ENCODE peak calls at places on chromosomes 5 and 9, in nine cellular contexts. R is osteoblast; Q is stimulated activated CD8-positive, alpha-beta memory T cell treated with anti-CD3 and anti-CD28 coated beads, Interleukin-2, amount 100 ng/mL, for 48 hours; B is posterior vena cava; O is AG04450; H is lower leg skin; A is T-helper 2 cell; T is GM03348; D is stimulated activated CD4-positive, alpha-beta T cell treated with anti-CD3 and anti-CD28 coated beads, TNF-alpha, amount 100 ng/mL, for 4 hours. V is an unnamed sample.
A peak's percentile ranks its signal among the peaks of the same experiment; 100 is the strongest.

GRCh38 chr5:137190441-137190840 is 308.7 kb downstream of the SPOCK1 start:
- DNase-seq in Q (no peak), H (no peak), A (no peak), T (peak; percentile 47), O (no peak), R (no peak), D (no peak), B (no peak), V (no peak)

GRCh38 chr5:149561848-149562247 is 10.6 kb upstream of the CSNK1A1 start:
- DNase-seq in H (no peak), Q (no peak), B (no peak), D (no peak), O (peak; percentile 84), R (peak; percentile 90), A (no peak), T (peak; percentile 85), V (peak; percentile 81)

GRCh38 chr9:133257398-133258053 is 17.5 kb downstream of the ABO start:
- DNase-seq in R (peak; percentile 38), B (no peak), Q (no peak), A (no peak), H (peak; percentile 92), D (no peak), O (no peak), T (no peak), V (peak; percentile 43)

GRCh38 chr5:124102491-124102890 is 590.5 kb downstream of the CSNK1G3 start:
- DNase-seq in Q (no peak), H (no peak), B (no peak), R (peak; percentile 1), A (no peak), O (no peak), T (no peak), D (no peak), V (no peak)

GRCh38 chr5:103286622-103287021 is 28.1 kb downstream of the MACIR start:
- DNase-seq in A (no peak), T (no peak), H (no peak), D (no peak), R (no peak), B (no peak), O (no peak), Q (no peak), V (no peak)

GRCh38 chr5:98770158-98770910 is 3.1 kb upstream of the RGMB start:
- DNase-seq in H (peak; percentile 92), B (peak; percentile 83), T (peak; percentile 40), R (peak; percentile 78), O (no peak), Q (no peak), A (no peak), D (no peak), V (peak; percentile 67)

GRCh38 chr5:133552925-133553525 is 59.3 kb downstream of the FSTL4 start:
- DNase-seq in B (no peak), R (peak; percentile 77), H (no peak), A (no peak), O (no peak), Q (peak; percentile 48), T (peak; percentile 65), D (peak; percentile 6), V (peak; percentile 77)

GRCh38 chr5:177304392-177305119 is 957 bp downstream of the PRELID1 start:
- DNase-seq in H (peak; percentile 83), R (peak; percentile 88), O (no peak), Q (no peak), T (peak; percentile 32), A (no peak), B (peak; percentile 78), D (no peak), V (no peak)

GRCh38 chr9:83081846-83082245 is 18.9 kb upstream of the RASEF start:
- DNase-seq in H (no peak), O (no peak), Q (no peak), A (no peak), B (no peak), T (no peak), D (no peak), R (no peak), V (no peak)

GRCh38 chr5:1789838-1790462 is 9.7 kb downstream of the MRPL36 start:
- DNase-seq in A (no peak), R (peak; percentile 80), O (peak; percentile 81), H (peak; percentile 37), B (peak; percentile 9), D (no peak), T (peak; percentile 57), Q (no peak), V (no peak)

GRCh38 chr9:130078547-130078946 is 24.8 kb downstream of the GPR107 start:
- DNase-seq in Q (no peak), T (no peak), D (no peak), R (peak; percentile 51), B (no peak), H (no peak), O (no peak), A (no peak), V (no peak)

GRCh38 chr5:85320495-85320894 is 935.8 kb upstream of the EDIL3 start:
- DNase-seq in T (no peak), R (no peak), B (no peak), D (no peak), O (no peak), Q (no peak), A (no peak), H (no peak), V (peak; percentile 55)

GRCh38 chr5:129619782-129620181 is 128.1 kb upstream of the MINAR2 start:
- DNase-seq in B (no peak), H (no peak), A (no peak), R (no peak), O (no peak), D (no peak), Q (no peak), T (no peak), V (no peak)

GRCh38 chr9:91628892-91629291 is 205.3 kb upstream of the NFIL3 start:
- DNase-seq in O (no peak), B (no peak), Q (no peak), T (no peak), H (no peak), D (no peak), R (no peak), A (no peak), V (no peak)

V was measured in islet precursor cell.